ENCODE peak calls at places on chromosomes 1 and 21, in five cellular contexts. H is activated naive CD4-positive, alpha-beta T cell; B is WTC11; X is CD4-positive, alpha-beta memory T cell; N is stimulated activated CD8-positive, alpha-beta memory T cell treated with anti-CD3 and anti-CD28 coated beads, Interleukin-2, amount 100 ng/mL, for 48 hours. Q is an unnamed sample.
A peak's percentile ranks its signal among the peaks of the same experiment; 100 is the strongest.

GRCh38 chr1:64922336-64922735 is 44.0 kb downstream of the JAK1 start:
- DNase-seq in H (no peak), B (no peak), X (peak; percentile 36), N (no peak), Q (no peak)

GRCh38 chr1:165844933-165845332 is 17.5 kb downstream of the UCK2 start:
- DNase-seq in H (no peak), B (no peak), X (no peak), N (no peak), Q (no peak)

GRCh38 chr1:182615468-182616129 is 11.4 kb upstream of the RGS16 start:
- DNase-seq in H (no peak), B (peak; percentile 31), X (no peak), N (peak; percentile 44), Q (peak; percentile 71)

GRCh38 chr21:40936151-40936550 is 89.2 kb upstream of the DSCAM start:
- DNase-seq in H (no peak), B (no peak), X (no peak), N (no peak), Q (no peak)

GRCh38 chr1:50279622-50280320 is 143.5 kb downstream of the DMRTA2 start:
- DNase-seq in H (no peak), B (peak; percentile 66), X (no peak), N (no peak), Q (peak; percentile 59)

GRCh38 chr1:26530540-26530897 is 958 bp downstream of the RPS6KA1 start:
- DNase-seq in H (no peak), B (no peak), X (no peak), N (no peak), Q (no peak)

GRCh38 chr1:156513189-156513588 is 12.6 kb upstream of the MEF2D start:
- DNase-seq in H (no peak), B (no peak), X (no peak), N (no peak), Q (no peak)

GRCh38 chr1:54404939-54405880 is 984 bp downstream of the SSBP3 start:
- DNase-seq in H (no peak), B (peak; percentile 44), X (peak; percentile 14), N (no peak), Q (peak; percentile 65)

GRCh38 chr1:2961081-2961480 is 60.2 kb upstream of the ACTRT2 start:
- DNase-seq in H (no peak), B (no peak), X (no peak), N (no peak), Q (no peak)

GRCh38 chr1:86948212-86948611 is 33.8 kb downstream of the HS2ST1 start:
- DNase-seq in H (no peak), B (no peak), X (no peak), N (no peak), Q (no peak)

GRCh38 chr1:42983675-42984074 is 25.0 kb upstream of the SLC2A1 start:
- DNase-seq in H (no peak), B (no peak), X (no peak), N (no peak), Q (no peak)

GRCh38 chr1:117646007-117646913 is 40.4 kb downstream of the TENT5C start:
- DNase-seq in H (no peak), B (no peak), X (no peak), N (no peak), Q (no peak)

GRCh38 chr1:110746644-110747259 is 72.0 kb upstream of the KCNA3 start:
- DNase-seq in H (peak; percentile 21), B (peak; percentile 75), X (peak; percentile 57), N (peak; percentile 22), Q (peak; percentile 74)

GRCh38 chr1:18940303-18941020 is 16.0 kb downstream of the IFFO2 start:
- DNase-seq in H (no peak), B (no peak), X (no peak), N (no peak), Q (no peak)

GRCh38 chr1:68969430-68969829 is 472.5 kb upstream of the DEPDC1 start:
- DNase-seq in H (no peak), B (no peak), X (no peak), N (no peak), Q (no peak)

GRCh38 chr1:230368363-230368762 is 57.8 kb downstream of the PGBD5 start:
- DNase-seq in H (no peak), B (no peak), X (no peak), N (no peak), Q (no peak)

GRCh38 chr1:225999912-226000337 is 782 bp upstream of the SDE2 start:
- DNase-seq in H (no peak), B (no peak), X (peak; percentile 82), N (no peak), Q (no peak)

GRCh38 chr1:88061106-88061829 is 622.8 kb upstream of the PKN2 start:
- DNase-seq in H (no peak), B (peak; percentile 61), X (no peak), N (no peak), Q (peak; percentile 60)

GRCh38 chr1:41435570-41436178 is 48.8 kb downstream of the EDN2 start:
- DNase-seq in H (no peak), B (peak; percentile 59), X (no peak), N (no peak), Q (peak; percentile 84)

GRCh38 chr21:42258150-42258884 is 39.4 kb downstream of the ABCG1 start:
- DNase-seq in H (peak; percentile 70), B (peak; percentile 86), X (peak; percentile 77), N (peak; percentile 78), Q (peak; percentile 84)

GRCh38 chr1:218350909-218351616 is 5.9 kb downstream of the TGFB2 start:
- DNase-seq in H (no peak), B (no peak), X (peak; percentile 20), N (no peak), Q (no peak)

GRCh38 chr21:41766883-41767605 is at the start of gene RIPK4:
- DNase-seq in H (peak; percentile 23), B (peak; percentile 90), X (peak; percentile 28), N (peak; percentile 54), Q (peak; percentile 82)

GRCh38 chr1:113434081-113434873 is 44.0 kb downstream of the MAGI3 start:
- DNase-seq in H (no peak), B (no peak), X (no peak), N (no peak), Q (no peak)

GRCh38 chr1:175188936-175189335 is 3.6 kb downstream of the KIAA0040 start:
- DNase-seq in H (peak; percentile 27), B (no peak), X (peak; percentile 62), N (no peak), Q (no peak)